ENCODE peak calls at places on chromosomes 12 and 14, in seven cellular contexts. P, X, I, W, C, A and R are unnamed samples.

GRCh38 chr14:20209595-20209994 is 13.9 kb upstream of the OR11H6 start:
- DNase-seq in A (no peak), W (no peak), I (no peak), X (no peak), C (no peak), P (no peak), R (no peak)

GRCh38 chr12:129394416-129394815 is 509.4 kb downstream of the TMEM132D start:
- DNase-seq in X (no peak), P (no peak), C (no peak), I (no peak), W (no peak), A (no peak), R (no peak)

GRCh38 chr12:104288635-104289258 is 14.8 kb upstream of the EID3 start:
- DNase-seq in C (peak; percentile 88), W (peak; percentile 84), A (peak; percentile 88), X (peak; percentile 78), I (peak; percentile 77), P (no peak), R (peak; percentile 80)

GRCh38 chr12:15979096-15980091 is 68.3 kb downstream of the DERA start:
- DNase-seq in P (peak; percentile 78), C (peak; percentile 39), A (no peak), I (peak; percentile 93), X (peak; percentile 96), W (no peak), R (peak; percentile 93)

GRCh38 chr12:93186131-93186530 is 191.6 kb upstream of the NUDT4 start:
- DNase-seq in W (no peak), P (no peak), C (no peak), I (peak; percentile 53), X (peak; percentile 72), A (no peak), R (no peak)

GRCh38 chr12:105713901-105714300 is 383.4 kb downstream of the C12orf75 start:
- DNase-seq in C (no peak), X (no peak), I (no peak), P (no peak), W (no peak), A (no peak), R (no peak)

GRCh38 chr12:129363041-129363440 is 509.8 kb downstream of the GLT1D1 start:
- DNase-seq in C (no peak), X (no peak), I (no peak), P (no peak), A (no peak), W (no peak), R (no peak)

GRCh38 chr12:128817115-128818015 is 6.4 kb downstream of the SLC15A4 start:
- DNase-seq in W (no peak), I (peak; percentile 55), A (peak; percentile 67), X (peak; percentile 79), P (no peak), C (peak; percentile 43), R (peak; percentile 76)

GRCh38 chr14:56386024-56386423 is 193.6 kb upstream of the TMEM260 start:
- DNase-seq in P (no peak), X (no peak), I (no peak), C (no peak), A (no peak), W (no peak), R (no peak)

GRCh38 chr12:122028165-122028591 is 6.5 kb downstream of the BCL7A start:
- DNase-seq in A (no peak), C (peak; percentile 65), I (no peak), W (no peak), P (no peak), X (no peak), R (peak; percentile 33)

GRCh38 chr14:22391908-22392307 is 197.1 kb downstream of the DAD1 start:
- DNase-seq in W (peak; percentile 74), I (peak; percentile 65), P (peak; percentile 37), X (peak; percentile 61), C (peak; percentile 81), A (no peak), R (peak; percentile 72)

GRCh38 chr12:68749861-68750260 is 3.9 kb downstream of the SLC35E3 start:
- DNase-seq in A (no peak), I (no peak), C (no peak), W (no peak), X (no peak), P (no peak), R (no peak)

GRCh38 chr12:3199551-3200031 is 122.4 kb downstream of the TSPAN9 start:
- DNase-seq in X (no peak), A (no peak), P (no peak), W (no peak), C (peak; percentile 52), I (peak; percentile 59), R (peak; percentile 37)

GRCh38 chr12:31326689-31327659 is 1.0 kb upstream of the SINHCAF start:
- DNase-seq in P (no peak), X (no peak), A (no peak), C (no peak), W (no peak), I (no peak), R (peak; percentile 22)

GRCh38 chr14:53278602-53279506 is 125.7 kb upstream of the DDHD1 start:
- DNase-seq in P (peak; percentile 45), W (no peak), X (peak; percentile 29), A (no peak), C (peak; percentile 89), I (peak; percentile 89), R (peak; percentile 76)

GRCh38 chr14:69933623-69934275 is 54.5 kb downstream of the SMOC1 start:
- DNase-seq in A (no peak), C (no peak), W (no peak), P (no peak), X (no peak), I (no peak), R (no peak)

GRCh38 chr14:69932391-69932790 is 53.2 kb downstream of the SMOC1 start:
- DNase-seq in A (no peak), W (no peak), I (no peak), C (no peak), P (no peak), X (no peak), R (no peak)

GRCh38 chr14:69937367-69937777 is 58.2 kb downstream of the SMOC1 start:
- DNase-seq in A (no peak), C (no peak), W (no peak), P (no peak), X (no peak), I (no peak), R (no peak)

GRCh38 chr14:69928111-69928523 is 48.9 kb downstream of the SMOC1 start:
- DNase-seq in I (peak; percentile 89), P (peak; percentile 58), C (peak; percentile 25), X (peak; percentile 2), W (no peak), A (no peak), R (peak; percentile 79)

DNA sequence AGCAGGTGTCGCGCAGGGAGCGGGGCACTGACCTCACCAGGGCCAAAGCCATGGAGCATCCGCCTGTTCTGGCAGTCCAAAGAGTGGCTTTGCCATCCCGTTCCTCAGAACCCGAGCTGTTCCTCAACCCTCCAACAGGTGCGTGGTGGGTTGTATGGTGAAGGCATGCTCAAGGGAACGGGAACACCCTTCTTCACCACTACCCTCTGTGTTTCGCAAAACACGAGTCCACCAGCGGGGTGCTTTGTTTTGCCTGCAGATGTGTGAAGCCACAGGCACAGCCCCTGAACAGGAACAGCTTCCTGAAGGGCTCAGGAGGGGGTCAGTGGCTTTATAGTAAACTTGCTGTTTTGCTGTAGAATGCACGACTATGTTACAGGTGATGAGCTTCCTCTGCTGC is 52.7 kb downstream of the SMOC1 start:
- DNase-seq in W (no peak), P (no peak), C (no peak), I (no peak), X (no peak), A (no peak), R (no peak)
- TF ChIP-seq CTCF in W (no peak), P (no peak), C (no peak), I (no peak), X (no peak), A (no peak), R (no peak)

GRCh38 chr12:130538343-130539095 is 177.6 kb downstream of the RIMBP2 start:
- DNase-seq in X (no peak), I (no peak), A (no peak), P (no peak), W (no peak), C (no peak), R (no peak)
- H3K4me3 ChIP-seq in X (no peak overlapping the region), I (no peak overlapping the region), A (no peak overlapping the region), P (no peak overlapping the region), W (no peak overlapping the region), C (no peak overlapping the region), R (no peak overlapping the region)

GRCh38 chr12:40942326-40942725 is 245.8 kb upstream of the PDZRN4 start:
- DNase-seq in P (no peak), A (no peak), W (no peak), I (peak; percentile 19), C (peak; percentile 24), X (peak; percentile 23), R (peak; percentile 34)

GRCh38 chr12:40947812-40948211 is 240.3 kb upstream of the PDZRN4 start:
- DNase-seq in P (no peak), I (no peak), C (peak; percentile 80), A (no peak), W (no peak), X (no peak), R (no peak)

GRCh38 chr12:40945772-40946171 is 242.3 kb upstream of the PDZRN4 start:
- DNase-seq in X (no peak), C (no peak), A (no peak), I (no peak), W (no peak), P (no peak), R (no peak)

GRCh38 chr12:40946612-40947194 is 241.4 kb upstream of the PDZRN4 start:
- DNase-seq in P (no peak), W (no peak), C (peak; percentile 55), A (no peak), X (peak; percentile 39), I (peak; percentile 42), R (peak; percentile 55)
- TF ChIP-seq CTCF in P (peak; percentile 60), W (no peak), C (peak; percentile 44), A (no peak), X (peak; percentile 66), I (peak; percentile 69), R (peak; percentile 47)

GRCh38 chr12:98595152-98595988 is 1.9 kb downstream of the SLC25A3 start:
- DNase-seq in C (peak; percentile 63), P (peak; percentile 29), I (peak; percentile 79), X (peak; percentile 76), W (no peak), A (no peak), R (peak; percentile 80)

GRCh38 chr12:98593351-98594049 is at the start of gene SLC25A3:
- DNase-seq in I (peak; percentile 98), A (peak; percentile 96), X (peak; percentile 98), W (peak; percentile 94), C (peak; percentile 98), P (peak; percentile 98), R (peak; percentile 98)

GRCh38 chr12:98591209-98591608 is 2.3 kb upstream of the SLC25A3 start:
- DNase-seq in C (no peak), W (no peak), X (peak; percentile 46), A (no peak), I (peak; percentile 32), P (no peak), R (no peak)

GRCh38 chr12:98594050-98594853 is 766 bp downstream of the SLC25A3 start:
- DNase-seq in A (no peak), P (no peak), C (peak; percentile 32), X (peak; percentile 38), W (peak; percentile 33), I (no peak), R (peak; percentile 7)

DNA sequence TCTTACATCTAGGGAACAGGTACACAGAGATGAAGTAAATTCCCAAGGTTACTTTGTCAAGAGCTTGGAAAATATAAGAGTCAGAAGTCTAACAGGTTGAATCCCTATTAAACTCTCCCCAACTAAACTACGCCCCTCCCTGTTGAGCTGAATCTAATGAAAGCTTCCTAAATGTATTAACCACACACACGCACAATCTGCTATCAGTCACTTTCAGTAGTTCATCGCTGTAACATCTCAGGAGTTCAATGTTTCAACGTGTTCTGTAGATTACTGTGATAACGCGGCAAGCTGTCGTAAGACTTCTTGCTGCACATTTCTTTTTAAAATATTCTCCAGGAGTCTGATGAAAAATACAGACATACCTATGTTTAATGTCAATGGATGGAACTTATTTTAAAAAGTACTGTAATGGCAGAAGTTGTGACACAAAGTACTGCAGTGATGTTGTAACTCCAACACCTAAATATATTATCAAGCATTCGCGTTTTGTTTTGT is 612 bp upstream of the SLC25A3 start:
- DNase-seq in W (no peak), A (no peak), C (peak; percentile 27), I (no peak), X (no peak), P (no peak), R (no peak)
- H3K4me3 ChIP-seq in W (no peak overlapping the region), A (peak overlapping the region; percentile 67), C (peak overlapping the region; percentile 97), I (peak overlapping the region; percentile 60), X (peak overlapping the region; percentile 69), P (peak overlapping the region; percentile 54), R (peak overlapping the region; percentile 99)